ENCODE peak calls at places on chromosomes 4 and X, in seven cellular contexts. G, L, C, R, K, N and Z are unnamed samples.

GRCh38 chr4:145498430-145498829 is 16.8 kb downstream of the SMAD1 start:
- DNase-seq in G (no peak), L (no peak), C (no peak), R (no peak), K (no peak), N (no peak), Z (no peak)

GRCh38 chrX:352181-352580 is 33.6 kb upstream of the GTPBP6 start:
- DNase-seq in G (no peak), L (no peak), C (no peak), R (no peak), K (no peak), N (no peak), Z (no peak)

GRCh38 chr4:110033994-110034393 is 121.3 kb downstream of the EGF start:
- DNase-seq in G (no peak), L (no peak), C (no peak), R (no peak), K (peak), N (no peak), Z (no peak)

GRCh38 chr4:122898370-122899150 is 23.8 kb downstream of the NUDT6 start:
- DNase-seq in G (peak), L (no peak), C (no peak), R (no peak), K (no peak), N (no peak), Z (no peak)

GRCh38 chr4:128310266-128310697 is 22.7 kb upstream of the PGRMC2 start:
- DNase-seq in G (no peak), L (no peak), C (peak), R (no peak), K (no peak), N (no peak), Z (peak)

GRCh38 chrX:108347800-108348199 is 90.4 kb downstream of the COL4A6 start:
- DNase-seq in G (no peak), L (peak), C (no peak), R (no peak), K (no peak), N (peak), Z (no peak)

GRCh38 chr4:152176627-152177214 is 359.2 kb downstream of the FBXW7 start:
- DNase-seq in G (no peak), L (no peak), C (no peak), R (no peak), K (no peak), N (no peak), Z (no peak)

GRCh38 chrX:643911-644303 is 13.3 kb downstream of the SHOX start:
- DNase-seq in G (no peak), L (no peak), C (no peak), R (no peak), K (no peak), N (no peak), Z (no peak)

GRCh38 chr4:174120446-174121142 is 162.9 kb downstream of the FBXO8 start:
- DNase-seq in G (peak), L (peak), C (peak), R (peak), K (no peak), N (no peak), Z (peak)

DNA sequence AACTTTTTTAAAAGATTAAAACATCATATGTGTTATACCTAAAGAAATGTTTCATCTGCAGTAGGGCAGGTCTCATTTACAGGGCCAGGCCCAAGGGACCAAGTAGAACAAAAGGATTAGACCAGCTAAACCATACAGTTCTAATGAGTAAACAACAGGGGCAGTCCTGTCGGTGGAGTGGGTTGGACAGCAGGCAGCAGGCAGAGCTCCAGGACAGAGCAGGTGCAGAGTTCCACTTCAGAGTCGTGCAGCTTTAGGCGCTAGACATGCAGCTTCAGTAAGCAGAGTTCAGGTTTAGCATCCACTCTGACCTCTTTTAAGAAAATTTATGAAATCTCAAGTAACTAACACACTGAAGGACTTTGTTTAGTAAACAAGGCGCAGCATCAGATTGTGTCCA is 487.8 kb upstream of the INTU start:
- DNase-seq in G (no peak), L (no peak), C (no peak), R (no peak), K (no peak), N (no peak), Z (no peak)
- TF ChIP-seq SP1 in G (no peak), L (no peak), C (no peak), R (no peak), K (no peak), N (no peak), Z (no peak)

GRCh38 chr4:169122405-169122804 is 112.3 kb upstream of the CBR4 start:
- DNase-seq in G (no peak), L (no peak), C (no peak), R (no peak), K (no peak), N (no peak), Z (no peak)
- TF ChIP-seq SP1 in G (no peak), L (no peak), C (no peak), R (no peak), K (no peak), N (no peak), Z (no peak)

DNA sequence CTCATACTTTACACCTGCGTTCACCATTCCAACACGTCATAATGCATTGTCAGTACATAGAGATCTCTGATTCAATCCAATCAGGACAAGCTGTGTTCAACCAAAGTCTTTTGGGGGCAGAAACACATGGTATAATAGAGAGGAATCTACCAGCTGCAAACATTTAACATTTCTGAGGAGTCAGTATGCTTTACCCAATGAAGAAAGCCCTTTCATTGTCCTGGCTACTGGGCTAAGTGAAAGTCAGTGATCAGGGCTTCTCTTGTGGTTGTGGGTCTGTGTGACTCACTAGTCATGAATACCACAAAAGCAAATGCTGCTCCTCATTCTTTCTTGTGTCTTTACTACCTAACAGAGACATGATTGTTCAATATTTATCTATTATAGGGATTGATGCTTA is 352.8 kb upstream of the BOD1L1 start:
- DNase-seq in G (no peak), L (no peak), C (no peak), R (no peak), K (no peak), N (no peak), Z (no peak)
- TF ChIP-seq SP1 in G (no peak), L (no peak), C (no peak), R (no peak), K (no peak), N (no peak), Z (no peak)

GRCh38 chr4:89314291-89314690 is 6.7 kb upstream of the GPRIN3 start:
- DNase-seq in G (no peak), L (no peak), C (no peak), R (no peak), K (no peak), N (no peak), Z (no peak)
- TF ChIP-seq SP1 in G (no peak), L (no peak), C (no peak), R (no peak), K (no peak), N (no peak), Z (no peak)

DNA sequence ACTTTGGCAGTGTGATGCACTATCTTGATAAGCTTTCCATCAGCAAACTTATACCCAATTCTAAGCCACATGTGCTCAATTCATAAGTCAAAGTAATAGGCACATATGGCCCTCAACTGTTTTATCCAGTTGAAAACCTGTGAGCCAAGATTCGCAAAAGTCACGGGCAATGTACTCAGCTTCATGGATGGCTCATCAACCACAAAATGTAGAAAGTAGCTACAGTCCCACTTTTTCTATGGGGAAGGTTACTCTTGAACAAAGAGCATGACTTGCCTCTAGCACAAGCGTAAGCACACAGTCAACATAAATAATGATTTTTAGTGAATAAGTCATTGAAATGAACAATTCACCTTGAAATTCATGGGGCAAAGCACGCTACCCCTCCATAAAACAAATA is 25.1 kb upstream of the DDX53 start:
- DNase-seq in G (no peak), L (no peak), C (no peak), R (no peak), K (no peak), N (no peak), Z (no peak)
- TF ChIP-seq SP1 in G (no peak), L (no peak), C (no peak), R (no peak), K (no peak), N (no peak), Z (no peak)

GRCh38 chr4:992297-993110 is 700 bp downstream of the SLC26A1 start:
- DNase-seq in G (no peak), L (no peak), C (peak), R (peak), K (no peak), N (no peak), Z (no peak)

GRCh38 chr4:995311-996026 is 2.3 kb upstream of the SLC26A1 start:
- DNase-seq in G (no peak), L (no peak), C (no peak), R (no peak), K (no peak), N (no peak), Z (no peak)

GRCh38 chr4:990746-991367 is 2.3 kb downstream of the SLC26A1 start:
- DNase-seq in G (no peak), L (no peak), C (no peak), R (no peak), K (no peak), N (no peak), Z (no peak)

GRCh38 chr4:991451-992296 is 1.5 kb downstream of the SLC26A1 start:
- DNase-seq in G (no peak), L (no peak), C (no peak), R (no peak), K (no peak), N (no peak), Z (no peak)

DNA sequence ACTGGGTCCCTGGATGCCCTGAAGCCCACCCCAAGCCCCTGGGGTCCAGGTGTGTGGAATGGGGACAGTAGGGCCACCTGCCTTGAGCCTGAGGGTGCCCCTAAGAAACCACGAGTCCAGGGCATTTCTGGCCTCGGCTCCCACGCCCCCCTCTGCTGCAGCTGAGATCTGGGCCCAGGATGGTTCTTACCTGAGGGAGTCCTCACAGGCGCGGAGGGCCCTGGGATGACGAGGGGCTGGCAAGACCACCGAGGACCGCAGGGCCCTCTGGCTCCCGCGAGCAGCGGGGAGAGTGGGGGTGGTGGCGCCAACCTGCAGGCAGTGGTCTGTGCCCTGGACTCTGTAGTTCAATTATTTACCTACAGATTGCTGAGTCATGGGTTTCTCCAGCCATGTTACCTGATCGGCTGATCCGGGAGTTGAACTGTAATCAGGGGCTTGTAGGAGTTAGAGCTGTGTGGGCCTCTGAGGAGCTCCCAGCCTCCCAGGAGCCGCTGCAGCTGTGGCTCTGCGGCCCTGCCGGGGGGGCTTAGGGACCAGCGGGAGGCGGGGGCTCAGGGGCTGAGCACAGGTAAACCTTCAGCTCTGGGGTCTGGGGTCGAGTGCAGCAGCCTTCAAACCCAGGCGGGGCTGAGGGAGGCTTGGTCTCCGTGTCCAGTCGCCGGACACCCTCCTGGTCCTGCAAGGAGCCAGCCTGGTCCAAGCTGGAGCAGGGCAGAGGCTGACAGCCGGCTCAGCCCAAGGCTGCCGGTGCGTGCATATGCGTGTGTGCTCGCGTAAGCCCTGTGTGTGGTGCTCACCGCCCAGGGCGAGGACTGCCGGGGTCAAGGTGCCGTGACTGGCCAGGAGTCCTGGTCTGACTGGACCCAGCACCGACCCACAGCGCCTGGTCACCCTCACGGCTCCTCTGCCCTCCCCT is at the start of gene SLC26A1:
- DNase-seq in G (no peak), L (no peak), C (peak), R (peak), K (no peak), N (no peak), Z (no peak)
- TF ChIP-seq SP1 in G (no peak), L (no peak), C (no peak), R (no peak), K (no peak), N (no peak), Z (no peak)

GRCh38 chr4:120555058-120555457 is 367.5 kb downstream of the PRDM5 start:
- DNase-seq in G (no peak), L (no peak), C (no peak), R (no peak), K (no peak), N (no peak), Z (no peak)
- TF ChIP-seq SP1 in G (no peak), L (no peak), C (no peak), R (no peak), K (no peak), N (no peak), Z (no peak)

GRCh38 chr4:6332042-6332668 is 62.5 kb downstream of the WFS1 start:
- DNase-seq in G (no peak), L (peak), C (no peak), R (peak), K (no peak), N (no peak), Z (peak)

GRCh38 chr4:6330384-6330767 is 60.7 kb downstream of the WFS1 start:
- DNase-seq in G (no peak), L (no peak), C (no peak), R (no peak), K (no peak), N (no peak), Z (no peak)

GRCh38 chr4:6331468-6331867 is 61.8 kb downstream of the WFS1 start:
- DNase-seq in G (no peak), L (no peak), C (no peak), R (no peak), K (no peak), N (no peak), Z (no peak)

GRCh38 chr4:6329478-6330383 is 60.1 kb downstream of the WFS1 start:
- DNase-seq in G (no peak), L (no peak), C (no peak), R (peak), K (no peak), N (no peak), Z (no peak)

GRCh38 chr4:6331018-6331417 is 61.4 kb downstream of the WFS1 start:
- DNase-seq in G (no peak), L (peak), C (peak), R (peak), K (no peak), N (no peak), Z (peak)
- TF ChIP-seq SP1 in G (no peak), L (no peak), C (no peak), R (no peak), K (no peak), N (no peak), Z (no peak)

GRCh38 chr4:148076964-148077363 is 345.1 kb downstream of the ARHGAP10 start:
- DNase-seq in G (no peak), L (no peak), C (no peak), R (no peak), K (no peak), N (no peak), Z (no peak)
- TF ChIP-seq SP1 in G (no peak), L (no peak), C (no peak), R (no peak), K (no peak), N (no peak), Z (no peak)